ENCODE peak calls at places on chromosomes 3 and 15, in seven cellular contexts. W, M, V, J, H, F and C are unnamed samples.

GRCh38 chr3:136835079-136835816 is 16.3 kb downstream of the SLC35G2 start:
- DNase-seq in J (no peak), W (no peak), F (no peak), V (no peak), H (no peak), M (no peak), C (no peak)

GRCh38 chr15:45314960-45315359 is 62.9 kb downstream of the SLC28A2 start:
- DNase-seq in M (no peak), H (no peak), V (no peak), F (no peak), W (no peak), J (no peak), C (no peak)

GRCh38 chr15:73326157-73326556 is 42.6 kb downstream of the HCN4 start:
- DNase-seq in J (no peak), W (no peak), M (no peak), V (no peak), H (no peak), F (no peak), C (no peak)

GRCh38 chr15:73694419-73694818 is 10.2 kb downstream of the CD276 start:
- DNase-seq in H (no peak), W (no peak), F (no peak), V (no peak), M (no peak), J (no peak), C (no peak)

GRCh38 chr3:53114412-53115074 is 15.7 kb downstream of the RFT1 start:
- DNase-seq in H (no peak), F (no peak), J (no peak), W (peak), V (no peak), M (no peak), C (no peak)

GRCh38 chr15:71195242-71195641 is 80.0 kb downstream of the THSD4 start:
- DNase-seq in V (no peak), W (peak), J (peak), F (no peak), H (no peak), M (no peak), C (no peak)

GRCh38 chr3:30470566-30470965 is 135.8 kb upstream of the TGFBR2 start:
- DNase-seq in H (no peak), F (no peak), J (no peak), W (no peak), V (no peak), M (no peak), C (no peak)

GRCh38 chr3:33438284-33438668 is 1.9 kb downstream of the UBP1 start:
- DNase-seq in J (peak), H (no peak), F (no peak), V (no peak), W (peak), M (no peak), C (no peak)

GRCh38 chr15:60932051-60932915 is 296.8 kb downstream of the RORA start:
- DNase-seq in J (no peak), V (peak), M (peak), W (peak), F (no peak), H (no peak), C (peak)

GRCh38 chr3:32334675-32335074 is 57.0 kb upstream of the CMTM7 start:
- DNase-seq in W (no peak), F (no peak), J (peak), V (no peak), H (no peak), M (peak), C (no peak)

GRCh38 chr15:41557673-41558399 is 1.2 kb upstream of the TYRO3 start:
- DNase-seq in V (peak), F (peak), J (peak), H (peak), M (peak), W (peak), C (no peak)

GRCh38 chr15:58736244-58736643 is 13.3 kb downstream of the ADAM10 start:
- DNase-seq in W (no peak), V (no peak), H (no peak), J (no peak), M (no peak), F (peak), C (no peak)

GRCh38 chr3:34285465-34286188 is 487.2 kb downstream of the PDCD6IP start:
- DNase-seq in V (no peak), W (no peak), M (no peak), J (peak), F (no peak), H (no peak), C (no peak)

GRCh38 chr3:114104414-114104813 is 47.9 kb downstream of the QTRT2 start:
- DNase-seq in H (no peak), J (no peak), M (no peak), W (no peak), V (no peak), F (no peak), C (no peak)

GRCh38 chr15:84669726-84670125 is 11.7 kb upstream of the NMB start:
- DNase-seq in M (no peak), V (no peak), H (no peak), J (no peak), W (no peak), F (no peak), C (no peak)

GRCh38 chr15:67825880-67826716 is 789 bp downstream of the SKOR1 start:
- DNase-seq in H (no peak), W (no peak), F (no peak), V (no peak), M (no peak), J (peak), C (no peak)

GRCh38 chr15:80597081-80597480 is 98.0 kb upstream of the ABHD17C start:
- DNase-seq in F (no peak), H (no peak), J (no peak), W (no peak), V (no peak), M (no peak), C (no peak)

GRCh38 chr3:179323197-179323901 is 518 bp downstream of the ZNF639 start:
- DNase-seq in W (peak), V (peak), H (peak), M (peak), F (no peak), J (peak), C (peak)

GRCh38 chr3:147705626-147706025 is 296.5 kb downstream of the ZIC1 start:
- DNase-seq in J (no peak), H (no peak), M (no peak), V (no peak), F (no peak), W (no peak), C (no peak)

GRCh38 chr3:57130426-57131209 is 34.5 kb downstream of the IL17RD start:
- DNase-seq in W (no peak), V (no peak), M (no peak), J (peak), H (no peak), F (no peak), C (no peak)

GRCh38 chr15:50353251-50353998 is 1.6 kb downstream of the GABPB1 start:
- DNase-seq in W (peak), M (no peak), H (no peak), F (peak), J (no peak), V (no peak), C (no peak)

GRCh38 chr15:81942157-81942556 is 103.7 kb downstream of the MEX3B start:
- DNase-seq in J (no peak), M (no peak), H (no peak), V (no peak), W (no peak), F (peak), C (no peak)

GRCh38 chr15:40469776-40470390 is 901 bp upstream of the CHST14 start:
- DNase-seq in H (no peak), M (no peak), J (no peak), W (no peak), F (no peak), V (no peak), C (no peak)

GRCh38 chr15:69293741-69294615 is 4.7 kb upstream of the PAQR5 start:
- DNase-seq in J (no peak), F (no peak), H (no peak), M (no peak), V (no peak), W (no peak), C (no peak)

GRCh38 chr3:126274735-126275734 is 82.2 kb downstream of the KLF15 start:
- DNase-seq in W (no peak), V (no peak), M (no peak), F (no peak), J (no peak), H (no peak), C (no peak)

GRCh38 chr3:195550723-195551122 is 7.6 kb upstream of the PPP1R2 start:
- DNase-seq in W (no peak), H (no peak), J (no peak), F (no peak), M (no peak), V (no peak), C (no peak)

GRCh38 chr3:117523407-117523806 is 813.8 kb downstream of the TUSC7 start:
- DNase-seq in M (no peak), H (no peak), J (peak), W (no peak), F (no peak), V (no peak), C (no peak)

GRCh38 chr3:78116874-78117273 is 1077.0 kb downstream of the ROBO2 start:
- DNase-seq in V (no peak), W (no peak), F (no peak), J (no peak), M (no peak), H (no peak), C (no peak)

GRCh38 chr3:106034313-106034712 is 165.5 kb upstream of the CBLB start:
- DNase-seq in H (no peak), M (no peak), F (no peak), V (no peak), W (no peak), J (no peak), C (no peak)

GRCh38 chr15:101455291-101455916 is 34.1 kb downstream of the PCSK6 start:
- DNase-seq in F (no peak), H (no peak), J (peak), V (no peak), W (no peak), M (no peak), C (no peak)

GRCh38 chr15:65184305-65184943 is 718 bp downstream of the CLPX start:
- DNase-seq in M (peak), V (no peak), W (peak), H (no peak), F (no peak), J (peak), C (no peak)

GRCh38 chr15:68413363-68414255 is 18.4 kb downstream of the ITGA11 start:
- DNase-seq in W (no peak), H (no peak), J (no peak), M (no peak), V (no peak), F (no peak), C (peak)

GRCh38 chr15:95987299-95987698 is 343.2 kb upstream of the NR2F2 start:
- DNase-seq in F (no peak), J (no peak), H (no peak), W (no peak), M (no peak), V (no peak), C (no peak)

GRCh38 chr3:151931171-151931570 is 57.7 kb downstream of the SUCNR1 start:
- DNase-seq in J (no peak), M (no peak), W (no peak), F (no peak), H (no peak), V (no peak), C (no peak)